ENCODE peak calls at places on chromosomes 5 and 9, in four cellular contexts. T, W, R and C are unnamed samples.

GRCh38 chr5:153276151-153276550 is 214.3 kb upstream of the GRIA1 start:
- DNase-seq in R (no peak), W (no peak), T (no peak), C (no peak)

GRCh38 chr5:62720036-62720441 is 141.4 kb downstream of the LRRC70 start:
- DNase-seq in W (no peak), T (peak), R (no peak), C (no peak)

GRCh38 chr9:136260936-136261472 is 15.4 kb upstream of the QSOX2 start:
- DNase-seq in T (no peak), R (no peak), W (no peak), C (no peak)

GRCh38 chr5:74334034-74334433 is 306.5 kb downstream of the ENC1 start:
- DNase-seq in T (no peak), R (no peak), W (no peak), C (no peak)

GRCh38 chr5:144048254-144048856 is 122.1 kb downstream of the YIPF5 start:
- DNase-seq in T (no peak), W (no peak), R (no peak), C (no peak)

GRCh38 chr5:35598707-35599370 is 18.8 kb upstream of the SPEF2 start:
- DNase-seq in R (peak), W (no peak), T (no peak), C (no peak)

GRCh38 chr9:36980148-36980974 is 53.7 kb downstream of the PAX5 start:
- DNase-seq in T (peak), R (no peak), W (peak), C (no peak)

GRCh38 chr5:91641730-91642350 is 258.7 kb upstream of the ARRDC3 start:
- DNase-seq in T (peak), R (no peak), W (no peak), C (no peak)

GRCh38 chr5:13403351-13403750 is 541.1 kb downstream of the DNAH5 start:
- DNase-seq in W (no peak), R (no peak), T (no peak), C (no peak)

GRCh38 chr5:111853748-111854147 is 96.8 kb upstream of the NREP start:
- DNase-seq in T (no peak), W (no peak), R (no peak), C (no peak)

GRCh38 chr5:78757269-78758053 is 108.9 kb upstream of the LHFPL2 start:
- DNase-seq in R (no peak), T (no peak), W (no peak), C (no peak)

GRCh38 chr5:174311531-174312269 is 266.2 kb downstream of the NSG2 start:
- DNase-seq in R (peak), W (peak), T (peak), C (peak)

GRCh38 chr5:137098663-137099062 is 400.5 kb downstream of the SPOCK1 start:
- DNase-seq in W (no peak), T (no peak), R (no peak), C (no peak)

GRCh38 chr5:179326176-179326997 is 18.9 kb downstream of the ADAMTS2 start:
- DNase-seq in T (no peak), R (peak), W (no peak), C (peak)

GRCh38 chr5:169805527-169805934 is 168.5 kb downstream of the DOCK2 start:
- DNase-seq in R (no peak), T (no peak), W (no peak), C (no peak)

GRCh38 chr5:93461751-93462150 is 119.3 kb downstream of the NR2F1-AS1 start:
- DNase-seq in T (no peak), R (no peak), W (no peak), C (no peak)

GRCh38 chr5:170638454-170639220 is 134.8 kb downstream of the KCNIP1 start:
- DNase-seq in R (peak), T (peak), W (peak), C (peak)

GRCh38 chr5:99449786-99450185 is 521.0 kb upstream of the CHD1 start:
- DNase-seq in R (no peak), T (no peak), W (no peak), C (no peak)

GRCh38 chr5:173140769-173141168 is 3.6 kb upstream of the BNIP1 start:
- DNase-seq in W (no peak), R (no peak), T (no peak), C (no peak)
- H3K4me3 ChIP-seq in W (no peak), R (no peak), T (no peak), C (no peak)

GRCh38 chr5:141557681-141558136 is 61.1 kb downstream of the DIAPH1 start:
- DNase-seq in W (peak), R (peak), T (peak), C (peak)

GRCh38 chr5:141560141-141560540 is 58.7 kb downstream of the DIAPH1 start:
- DNase-seq in W (no peak), T (no peak), R (no peak), C (no peak)

GRCh38 chr5:141558150-141558549 is 60.6 kb downstream of the DIAPH1 start:
- DNase-seq in W (no peak), T (no peak), R (no peak), C (no peak)

GRCh38 chr5:141559481-141559880 is 59.3 kb downstream of the DIAPH1 start:
- DNase-seq in T (no peak), R (no peak), W (no peak), C (no peak)

DNA sequence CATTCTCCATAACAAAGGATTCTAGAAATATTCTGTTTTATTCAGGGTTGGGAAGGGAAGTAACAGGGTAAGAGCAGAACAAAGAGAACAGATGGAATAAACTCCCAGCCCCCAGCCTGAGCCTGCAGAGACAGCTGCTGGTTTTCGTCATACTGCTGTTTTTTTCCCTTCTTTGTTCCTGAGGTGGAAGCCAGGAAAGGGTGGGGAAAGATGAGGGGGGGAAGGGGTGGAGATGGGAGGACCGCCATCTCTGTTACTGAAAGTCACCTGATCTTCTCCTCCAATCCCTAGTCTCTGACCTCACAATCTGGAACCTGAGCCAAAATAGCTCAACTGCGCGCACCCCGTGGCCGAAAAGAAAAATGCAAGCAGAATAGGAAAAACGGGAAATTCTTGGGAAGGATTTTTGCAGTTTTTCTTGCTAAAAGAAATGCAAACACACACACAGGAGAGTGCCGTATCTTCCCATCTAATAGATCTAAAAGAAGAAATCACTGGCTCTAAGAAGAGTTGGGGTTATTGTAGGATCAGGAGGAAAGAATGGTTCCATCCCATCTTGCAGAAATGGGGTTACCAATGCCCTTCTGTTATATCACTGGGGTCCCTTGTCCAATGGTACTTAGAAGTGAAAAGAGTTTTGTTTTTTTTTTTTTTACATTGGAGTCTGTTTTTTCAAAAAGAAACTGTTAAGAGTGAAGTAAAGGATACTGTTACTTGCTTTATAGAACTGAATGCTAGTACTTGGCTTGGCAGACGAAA is 57.9 kb downstream of the DIAPH1 start:
- DNase-seq in T (no peak), W (peak), R (peak), C (no peak)
- H3K4me3 ChIP-seq in T (no peak), W (no peak), R (no peak), C (no peak)

GRCh38 chr9:69130456-69131441 is 43.3 kb upstream of the TJP2 start:
- DNase-seq in W (no peak), T (no peak), R (no peak), C (no peak)

GRCh38 chr9:69131682-69132081 is 42.4 kb upstream of the TJP2 start:
- DNase-seq in W (no peak), T (no peak), R (no peak), C (no peak)

GRCh38 chr9:69136185-69136584 is 37.9 kb upstream of the TJP2 start:
- DNase-seq in R (no peak), W (no peak), T (no peak), C (no peak)

GRCh38 chr9:69134412-69134811 is 39.7 kb upstream of the TJP2 start:
- DNase-seq in T (no peak), W (peak), R (no peak), C (peak)

DNA sequence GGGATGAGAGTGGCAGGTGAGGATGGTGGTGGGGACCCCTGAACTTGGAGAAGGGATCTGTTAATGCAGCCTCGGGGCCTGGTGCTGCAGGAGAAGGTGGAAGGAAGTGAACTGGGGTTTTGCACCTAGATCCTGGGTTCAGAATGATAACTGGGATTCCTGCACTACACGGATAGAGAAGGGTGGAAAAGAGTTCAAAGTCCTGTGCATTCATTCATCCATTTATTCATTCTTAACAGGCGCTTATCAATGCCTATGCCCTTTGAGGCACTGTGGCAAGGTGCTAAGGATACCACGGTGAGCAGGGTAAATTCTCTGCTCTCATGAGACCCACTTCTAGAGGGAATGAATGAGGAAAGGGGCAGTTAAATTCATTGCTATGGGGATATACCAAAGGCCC is 41.7 kb upstream of the TJP2 start:
- DNase-seq in R (no peak), T (no peak), W (no peak), C (no peak)
- H3K4me3 ChIP-seq in R (no peak), T (no peak), W (no peak), C (no peak)

GRCh38 chr5:125226825-125227224 is 480.4 kb upstream of the ZNF608 start:
- DNase-seq in W (no peak), T (no peak), R (no peak), C (no peak)

GRCh38 chr5:125225424-125225823 is 479.0 kb upstream of the ZNF608 start:
- DNase-seq in R (no peak), T (no peak), W (no peak), C (no peak)

GRCh38 chr5:125227333-125228075 is 481.1 kb upstream of the ZNF608 start:
- DNase-seq in W (no peak), R (peak), T (peak), C (no peak)

GRCh38 chr5:125229556-125229955 is 483.1 kb upstream of the ZNF608 start:
- DNase-seq in T (no peak), W (no peak), R (no peak), C (no peak)

GRCh38 chr5:125228358-125228757 is 481.9 kb upstream of the ZNF608 start:
- DNase-seq in W (no peak), T (no peak), R (no peak), C (no peak)
- H3K4me3 ChIP-seq in W (no peak), T (no peak), R (no peak), C (no peak)

GRCh38 chr9:35293381-35293780 is 131.6 kb downstream of the UNC13B start:
- DNase-seq in R (no peak), W (no peak), T (no peak), C (no peak)
- H3K4me3 ChIP-seq in R (no peak), W (no peak), T (no peak), C (no peak)